ENCODE peak calls at places on chromosome X, in five cellular contexts. W is NCI-H1105; C is activated CD4-positive, alpha-beta T cell treated with anti-CD3 and anti-CD28 coated beads, Interleukin-2, amount 50 U/mL, for 1 hour; T is NCI-H1436; I is activated CD4-positive, CD25-positive, alpha-beta regulatory T cell treated with anti-CD3 and anti-CD28 coated beads, Interleukin-2, amount 50 U/mL, for 16 hours. A is an unnamed sample.

GRCh38 chrX:46178763-46179162 is 366.5 kb downstream of the ZNF674 start:
- DNase-seq in W (no peak), C (no peak), T (no peak), I (no peak), A (no peak)

GRCh38 chrX:118459494-118459893 is 36.1 kb upstream of the DOCK11 start:
- DNase-seq in W (peak), C (peak), T (peak), I (no peak), A (peak)

GRCh38 chrX:13778916-13779315 is 38.0 kb downstream of the GPM6B start:
- DNase-seq in W (no peak), C (no peak), T (no peak), I (no peak), A (no peak)

GRCh38 chrX:22389544-22390243 is 117.0 kb downstream of the CBLL2 start:
- DNase-seq in W (peak), C (no peak), T (no peak), I (no peak), A (no peak)

GRCh38 chrX:68762649-68763268 is 66.1 kb upstream of the EFNB1 start:
- DNase-seq in W (no peak), C (no peak), T (no peak), I (no peak), A (no peak)

GRCh38 chrX:39519566-39520301 is 578.0 kb downstream of the BCOR start:
- DNase-seq in W (peak), C (no peak), T (peak), I (no peak), A (no peak)

GRCh38 chrX:64198046-64198445 is 7.5 kb downstream of the AMER1 start:
- DNase-seq in W (no peak), C (no peak), T (no peak), I (no peak), A (no peak)

GRCh38 chrX:2502120-2502667 is 1.4 kb upstream of the DHRSX start:
- DNase-seq in W (no peak), C (no peak), T (no peak), I (no peak), A (no peak)

GRCh38 chrX:68443155-68443868 is 10.0 kb upstream of the OPHN1 start:
- DNase-seq in W (no peak), C (no peak), T (no peak), I (no peak), A (no peak)

GRCh38 chrX:24282381-24283121 is 31.3 kb downstream of the SUPT20HL2 start:
- DNase-seq in W (no peak), C (no peak), T (no peak), I (no peak), A (no peak)

GRCh38 chrX:132704769-132705168 is 215.9 kb upstream of the MBNL3 start:
- DNase-seq in W (no peak), C (no peak), T (no peak), I (no peak), A (no peak)

GRCh38 chrX:24145340-24146186 is 4.0 kb upstream of the ZFX start:
- DNase-seq in W (no peak), C (no peak), T (no peak), I (no peak), A (no peak)

GRCh38 chrX:44946771-44947170 is 73.8 kb downstream of the KDM6A start:
- DNase-seq in W (no peak), C (no peak), T (no peak), I (no peak), A (no peak)

GRCh38 chrX:8304668-8305067 is 133.6 kb upstream of the VCX2 start:
- DNase-seq in W (no peak), C (no peak), T (no peak), I (no peak), A (no peak)

A was measured in B cell.